ENCODE peak calls at places on chromosomes 1 and 21, in five cellular contexts. One of them, this sample, is unnamed.

GRCh38 chr1:19824541-19824940 is 9.5 kb upstream of the RNF186 start:
- DNase-seq in SHP77: no peak
- DNase-seq in stimulated activated effector memory CD8-positive, alpha-beta T cell treated with anti-CD3 and anti-CD28 coated beads, Interleukin-12 subunit alpha, Interleukin-12 subunit beta, amount 100 ng/mL, for 72 hours: no peak
- DNase-seq in stimulated activated CD4-positive, alpha-beta T cell treated with anti-CD3 and anti-CD28 coated beads, Interleukin-4, amount 100 ng/mL, for 1 hour: no peak
- DNase-seq in GM04504: no peak
- DNase-seq in this sample: no peak

GRCh38 chr1:184533049-184533448 is 146.2 kb downstream of the C1orf21 start:
- DNase-seq in GM04504: no peak
- DNase-seq in SHP77: no peak
- DNase-seq in stimulated activated effector memory CD8-positive, alpha-beta T cell treated with anti-CD3 and anti-CD28 coated beads, Interleukin-12 subunit alpha, Interleukin-12 subunit beta, amount 100 ng/mL, for 72 hours: no peak
- DNase-seq in stimulated activated CD4-positive, alpha-beta T cell treated with anti-CD3 and anti-CD28 coated beads, Interleukin-4, amount 100 ng/mL, for 1 hour: no peak
- DNase-seq in this sample: no peak

GRCh38 chr1:30165116-30165515 is 558.3 kb downstream of the MATN1 start:
- DNase-seq in SHP77: no peak
- DNase-seq in GM04504: no peak
- DNase-seq in stimulated activated effector memory CD8-positive, alpha-beta T cell treated with anti-CD3 and anti-CD28 coated beads, Interleukin-12 subunit alpha, Interleukin-12 subunit beta, amount 100 ng/mL, for 72 hours: no peak
- DNase-seq in stimulated activated CD4-positive, alpha-beta T cell treated with anti-CD3 and anti-CD28 coated beads, Interleukin-4, amount 100 ng/mL, for 1 hour: no peak
- DNase-seq in this sample: no peak

GRCh38 chr1:201886103-201886885 is 2.4 kb upstream of the SHISA4 start:
- DNase-seq in stimulated activated effector memory CD8-positive, alpha-beta T cell treated with anti-CD3 and anti-CD28 coated beads, Interleukin-12 subunit alpha, Interleukin-12 subunit beta, amount 100 ng/mL, for 72 hours: no peak
- DNase-seq in stimulated activated CD4-positive, alpha-beta T cell treated with anti-CD3 and anti-CD28 coated beads, Interleukin-4, amount 100 ng/mL, for 1 hour: no peak
- DNase-seq in GM04504: no peak
- DNase-seq in SHP77: no peak
- DNase-seq in this sample: no peak

GRCh38 chr1:228083871-228084278 is 1.4 kb downstream of the ARF1 start:
- DNase-seq in stimulated activated effector memory CD8-positive, alpha-beta T cell treated with anti-CD3 and anti-CD28 coated beads, Interleukin-12 subunit alpha, Interleukin-12 subunit beta, amount 100 ng/mL, for 72 hours: no peak
- DNase-seq in GM04504: no peak
- DNase-seq in stimulated activated CD4-positive, alpha-beta T cell treated with anti-CD3 and anti-CD28 coated beads, Interleukin-4, amount 100 ng/mL, for 1 hour: no peak
- DNase-seq in SHP77: no peak
- DNase-seq in this sample: no peak

GRCh38 chr1:16231331-16232315 is 5.4 kb downstream of the CPLANE2 start:
- DNase-seq in SHP77: no peak
- DNase-seq in stimulated activated CD4-positive, alpha-beta T cell treated with anti-CD3 and anti-CD28 coated beads, Interleukin-4, amount 100 ng/mL, for 1 hour: no peak
- DNase-seq in stimulated activated effector memory CD8-positive, alpha-beta T cell treated with anti-CD3 and anti-CD28 coated beads, Interleukin-12 subunit alpha, Interleukin-12 subunit beta, amount 100 ng/mL, for 72 hours: no peak
- DNase-seq in GM04504: no peak
- DNase-seq in this sample: no peak

GRCh38 chr1:58155418-58156123 is 391.0 kb downstream of the OMA1 start:
- DNase-seq in GM04504: no peak
- DNase-seq in SHP77: peak
- DNase-seq in stimulated activated effector memory CD8-positive, alpha-beta T cell treated with anti-CD3 and anti-CD28 coated beads, Interleukin-12 subunit alpha, Interleukin-12 subunit beta, amount 100 ng/mL, for 72 hours: no peak
- DNase-seq in stimulated activated CD4-positive, alpha-beta T cell treated with anti-CD3 and anti-CD28 coated beads, Interleukin-4, amount 100 ng/mL, for 1 hour: no peak
- DNase-seq in this sample: no peak

GRCh38 chr1:33137800-33138199 is 44.0 kb downstream of the TRIM62 start:
- DNase-seq in GM04504: no peak
- DNase-seq in stimulated activated effector memory CD8-positive, alpha-beta T cell treated with anti-CD3 and anti-CD28 coated beads, Interleukin-12 subunit alpha, Interleukin-12 subunit beta, amount 100 ng/mL, for 72 hours: peak
- DNase-seq in stimulated activated CD4-positive, alpha-beta T cell treated with anti-CD3 and anti-CD28 coated beads, Interleukin-4, amount 100 ng/mL, for 1 hour: peak
- DNase-seq in SHP77: no peak
- DNase-seq in this sample: no peak

GRCh38 chr1:28172690-28173150 is 3.8 kb downstream of the PTAFR start:
- DNase-seq in stimulated activated effector memory CD8-positive, alpha-beta T cell treated with anti-CD3 and anti-CD28 coated beads, Interleukin-12 subunit alpha, Interleukin-12 subunit beta, amount 100 ng/mL, for 72 hours: no peak
- DNase-seq in stimulated activated CD4-positive, alpha-beta T cell treated with anti-CD3 and anti-CD28 coated beads, Interleukin-4, amount 100 ng/mL, for 1 hour: no peak
- DNase-seq in SHP77: no peak
- DNase-seq in GM04504: no peak
- DNase-seq in this sample: no peak

GRCh38 chr1:54927475-54928240 is 40.7 kb upstream of the DHCR24 start:
- DNase-seq in GM04504: no peak
- DNase-seq in SHP77: no peak
- DNase-seq in stimulated activated CD4-positive, alpha-beta T cell treated with anti-CD3 and anti-CD28 coated beads, Interleukin-4, amount 100 ng/mL, for 1 hour: no peak
- DNase-seq in stimulated activated effector memory CD8-positive, alpha-beta T cell treated with anti-CD3 and anti-CD28 coated beads, Interleukin-12 subunit alpha, Interleukin-12 subunit beta, amount 100 ng/mL, for 72 hours: no peak
- DNase-seq in this sample: no peak

GRCh38 chr1:67827688-67828087 is 5.6 kb downstream of the GNG12 start:
- DNase-seq in SHP77: no peak
- DNase-seq in stimulated activated effector memory CD8-positive, alpha-beta T cell treated with anti-CD3 and anti-CD28 coated beads, Interleukin-12 subunit alpha, Interleukin-12 subunit beta, amount 100 ng/mL, for 72 hours: no peak
- DNase-seq in GM04504: no peak
- DNase-seq in stimulated activated CD4-positive, alpha-beta T cell treated with anti-CD3 and anti-CD28 coated beads, Interleukin-4, amount 100 ng/mL, for 1 hour: no peak
- DNase-seq in this sample: no peak

GRCh38 chr1:55575571-55576279 is 360.6 kb upstream of the USP24 start:
- DNase-seq in stimulated activated CD4-positive, alpha-beta T cell treated with anti-CD3 and anti-CD28 coated beads, Interleukin-4, amount 100 ng/mL, for 1 hour: no peak
- DNase-seq in SHP77: no peak
- DNase-seq in stimulated activated effector memory CD8-positive, alpha-beta T cell treated with anti-CD3 and anti-CD28 coated beads, Interleukin-12 subunit alpha, Interleukin-12 subunit beta, amount 100 ng/mL, for 72 hours: no peak
- DNase-seq in GM04504: no peak
- DNase-seq in this sample: no peak

GRCh38 chr1:6241887-6242740 is 1.9 kb upstream of the HES3 start:
- DNase-seq in stimulated activated CD4-positive, alpha-beta T cell treated with anti-CD3 and anti-CD28 coated beads, Interleukin-4, amount 100 ng/mL, for 1 hour: no peak
- DNase-seq in GM04504: no peak
- DNase-seq in SHP77: no peak
- DNase-seq in stimulated activated effector memory CD8-positive, alpha-beta T cell treated with anti-CD3 and anti-CD28 coated beads, Interleukin-12 subunit alpha, Interleukin-12 subunit beta, amount 100 ng/mL, for 72 hours: no peak
- DNase-seq in this sample: no peak

GRCh38 chr1:151513626-151514101 is 2.5 kb downstream of the CGN start:
- DNase-seq in stimulated activated CD4-positive, alpha-beta T cell treated with anti-CD3 and anti-CD28 coated beads, Interleukin-4, amount 100 ng/mL, for 1 hour: no peak
- DNase-seq in SHP77: peak
- DNase-seq in GM04504: no peak
- DNase-seq in stimulated activated effector memory CD8-positive, alpha-beta T cell treated with anti-CD3 and anti-CD28 coated beads, Interleukin-12 subunit alpha, Interleukin-12 subunit beta, amount 100 ng/mL, for 72 hours: no peak
- DNase-seq in this sample: no peak

GRCh38 chr1:65255088-65256050 is 54.0 kb upstream of the DNAJC6 start:
- DNase-seq in SHP77: peak
- DNase-seq in stimulated activated CD4-positive, alpha-beta T cell treated with anti-CD3 and anti-CD28 coated beads, Interleukin-4, amount 100 ng/mL, for 1 hour: no peak
- DNase-seq in stimulated activated effector memory CD8-positive, alpha-beta T cell treated with anti-CD3 and anti-CD28 coated beads, Interleukin-12 subunit alpha, Interleukin-12 subunit beta, amount 100 ng/mL, for 72 hours: no peak
- DNase-seq in GM04504: no peak
- DNase-seq in this sample: no peak

GRCh38 chr1:31412205-31412604 is 808 bp upstream of the SERINC2 start:
- DNase-seq in stimulated activated CD4-positive, alpha-beta T cell treated with anti-CD3 and anti-CD28 coated beads, Interleukin-4, amount 100 ng/mL, for 1 hour: no peak
- DNase-seq in GM04504: no peak
- DNase-seq in SHP77: no peak
- DNase-seq in stimulated activated effector memory CD8-positive, alpha-beta T cell treated with anti-CD3 and anti-CD28 coated beads, Interleukin-12 subunit alpha, Interleukin-12 subunit beta, amount 100 ng/mL, for 72 hours: no peak
- DNase-seq in this sample: no peak

GRCh38 chr1:90132306-90132705 is 137.4 kb downstream of the ZNF326 start:
- DNase-seq in GM04504: no peak
- DNase-seq in SHP77: no peak
- DNase-seq in stimulated activated effector memory CD8-positive, alpha-beta T cell treated with anti-CD3 and anti-CD28 coated beads, Interleukin-12 subunit alpha, Interleukin-12 subunit beta, amount 100 ng/mL, for 72 hours: no peak
- DNase-seq in stimulated activated CD4-positive, alpha-beta T cell treated with anti-CD3 and anti-CD28 coated beads, Interleukin-4, amount 100 ng/mL, for 1 hour: no peak
- DNase-seq in this sample: no peak

GRCh38 chr1:23484253-23485001 is 448 bp upstream of the ASAP3 start:
- DNase-seq in stimulated activated CD4-positive, alpha-beta T cell treated with anti-CD3 and anti-CD28 coated beads, Interleukin-4, amount 100 ng/mL, for 1 hour: peak
- DNase-seq in SHP77: peak
- DNase-seq in GM04504: peak
- DNase-seq in stimulated activated effector memory CD8-positive, alpha-beta T cell treated with anti-CD3 and anti-CD28 coated beads, Interleukin-12 subunit alpha, Interleukin-12 subunit beta, amount 100 ng/mL, for 72 hours: peak
- DNase-seq in this sample: peak

GRCh38 chr1:85296980-85297379 is 20.5 kb upstream of the BCL10 start:
- DNase-seq in stimulated activated effector memory CD8-positive, alpha-beta T cell treated with anti-CD3 and anti-CD28 coated beads, Interleukin-12 subunit alpha, Interleukin-12 subunit beta, amount 100 ng/mL, for 72 hours: no peak
- DNase-seq in GM04504: no peak
- DNase-seq in SHP77: no peak
- DNase-seq in stimulated activated CD4-positive, alpha-beta T cell treated with anti-CD3 and anti-CD28 coated beads, Interleukin-4, amount 100 ng/mL, for 1 hour: no peak
- DNase-seq in this sample: no peak

GRCh38 chr1:170586942-170587593 is 55.1 kb downstream of the GORAB start:
- DNase-seq in SHP77: no peak
- DNase-seq in GM04504: peak
- DNase-seq in stimulated activated CD4-positive, alpha-beta T cell treated with anti-CD3 and anti-CD28 coated beads, Interleukin-4, amount 100 ng/mL, for 1 hour: no peak
- DNase-seq in stimulated activated effector memory CD8-positive, alpha-beta T cell treated with anti-CD3 and anti-CD28 coated beads, Interleukin-12 subunit alpha, Interleukin-12 subunit beta, amount 100 ng/mL, for 72 hours: no peak
- DNase-seq in this sample: no peak

GRCh38 chr21:46124926-46125845 is 27.3 kb downstream of the COL6A2 start:
- DNase-seq in stimulated activated effector memory CD8-positive, alpha-beta T cell treated with anti-CD3 and anti-CD28 coated beads, Interleukin-12 subunit alpha, Interleukin-12 subunit beta, amount 100 ng/mL, for 72 hours: no peak
- DNase-seq in SHP77: no peak
- DNase-seq in GM04504: no peak
- DNase-seq in stimulated activated CD4-positive, alpha-beta T cell treated with anti-CD3 and anti-CD28 coated beads, Interleukin-4, amount 100 ng/mL, for 1 hour: no peak
- DNase-seq in this sample: no peak

GRCh38 chr1:225987491-225988316 is 11.4 kb downstream of the SDE2 start:
- DNase-seq in GM04504: peak
- DNase-seq in stimulated activated effector memory CD8-positive, alpha-beta T cell treated with anti-CD3 and anti-CD28 coated beads, Interleukin-12 subunit alpha, Interleukin-12 subunit beta, amount 100 ng/mL, for 72 hours: no peak
- DNase-seq in stimulated activated CD4-positive, alpha-beta T cell treated with anti-CD3 and anti-CD28 coated beads, Interleukin-4, amount 100 ng/mL, for 1 hour: no peak
- DNase-seq in SHP77: peak
- DNase-seq in this sample: no peak

GRCh38 chr1:46183119-46183842 is 7.0 kb upstream of the P3R3URF start:
- DNase-seq in stimulated activated CD4-positive, alpha-beta T cell treated with anti-CD3 and anti-CD28 coated beads, Interleukin-4, amount 100 ng/mL, for 1 hour: no peak
- DNase-seq in SHP77: peak
- DNase-seq in stimulated activated effector memory CD8-positive, alpha-beta T cell treated with anti-CD3 and anti-CD28 coated beads, Interleukin-12 subunit alpha, Interleukin-12 subunit beta, amount 100 ng/mL, for 72 hours: no peak
- DNase-seq in GM04504: peak
- DNase-seq in this sample: peak

This sample was measured in HS-5.